ENCODE peak calls at places on chromosomes 12 and 14, in seven cellular contexts. K is CD8-positive, alpha-beta T cell; W is stimulated activated CD4-positive, alpha-beta T cell treated with anti-CD3 and anti-CD28 coated beads, Interleukin-1b, Interleukin-23, amount 100 ng/mL, for 48 hours; E is tibial artery; S is foreskin melanocyte; G is NCI-H2029; O is iris pigment epithelial cell. J is an unnamed sample.
A peak's percentile ranks its signal among the peaks of the same experiment; 100 is the strongest.

GRCh38 chr12:67774983-67775587 is 126.5 kb downstream of the DYRK2 start:
- DNase-seq in K (no peak), W (no peak), E (no peak), S (no peak), G (no peak), O (no peak), J (no peak)

GRCh38 chr12:4039927-4040326 is 166.7 kb upstream of the PARP11 start:
- DNase-seq in K (no peak), W (no peak), E (no peak), S (no peak), G (no peak), O (no peak), J (no peak)

GRCh38 chr12:114134922-114135321 is 168.8 kb upstream of the RBM19 start:
- DNase-seq in K (no peak), W (no peak), E (no peak), S (no peak), G (no peak), O (no peak), J (no peak)

GRCh38 chr12:14111230-14111865 is 129.9 kb upstream of the GRIN2B start:
- DNase-seq in K (no peak), W (no peak), E (no peak), S (no peak), G (peak; percentile 0), O (no peak), J (no peak)

GRCh38 chr12:51819851-51820720 is 28.4 kb downstream of the FIGNL2 start:
- DNase-seq in K (no peak), W (no peak), E (no peak), S (no peak), G (peak; percentile 60), O (no peak), J (no peak)

GRCh38 chr12:69500631-69501030 is 30.4 kb downstream of the FRS2 start:
- DNase-seq in K (no peak), W (no peak), E (no peak), S (no peak), G (no peak), O (no peak), J (no peak)

GRCh38 chr12:117367006-117367638 is 5.7 kb upstream of the NOS1 start:
- DNase-seq in K (no peak), W (peak; percentile 52), E (peak; percentile 71), S (peak; percentile 36), G (peak; percentile 60), O (peak; percentile 67), J (peak; percentile 73)

GRCh38 chr12:101038289-101038871 is 171.7 kb downstream of the SLC5A8 start:
- DNase-seq in K (no peak), W (no peak), E (no peak), S (no peak), G (no peak), O (peak; percentile 60), J (no peak)

GRCh38 chr14:102774391-102775153 is 2.7 kb upstream of the TRAF3 start:
- DNase-seq in K (peak; percentile 71), W (peak; percentile 60), E (no peak), S (peak; percentile 70), G (peak; percentile 6), O (peak; percentile 87), J (peak; percentile 86)